ENCODE peak calls at places on chromosomes 1 and 21, in four cellular contexts. One of them, this sample, is unnamed.

GRCh38 chr1:75765697-75766355 is 20.2 kb upstream of the RABGGTB start:
- DNase-seq in AG20443: peak
- DNase-seq in EH: peak
- DNase-seq in lung microvascular endothelial cell: no peak
- DNase-seq in this sample: peak

GRCh38 chr1:151157067-151157531 is 650 bp downstream of the TNFAIP8L2 start:
- DNase-seq in lung microvascular endothelial cell: no peak
- DNase-seq in AG20443: no peak
- DNase-seq in EH: no peak
- DNase-seq in this sample: no peak

GRCh38 chr1:223393275-223394214 is at the start of gene CCDC185:
- DNase-seq in lung microvascular endothelial cell: no peak
- DNase-seq in AG20443: peak
- DNase-seq in EH: no peak
- DNase-seq in this sample: no peak

GRCh38 chr1:116954450-116954849 is 44.7 kb downstream of the PTGFRN start:
- DNase-seq in AG20443: no peak
- DNase-seq in lung microvascular endothelial cell: no peak
- DNase-seq in EH: no peak
- DNase-seq in this sample: no peak

GRCh38 chr1:234597894-234598293 is 12.1 kb downstream of the IRF2BP2 start:
- DNase-seq in lung microvascular endothelial cell: peak
- DNase-seq in EH: peak
- DNase-seq in AG20443: peak
- DNase-seq in this sample: peak

GRCh38 chr1:70486676-70487470 is 75.8 kb downstream of the CTH start:
- DNase-seq in EH: peak
- DNase-seq in AG20443: peak
- DNase-seq in lung microvascular endothelial cell: no peak
- DNase-seq in this sample: peak

GRCh38 chr1:107551491-107551890 is 410.7 kb downstream of the NTNG1 start:
- DNase-seq in lung microvascular endothelial cell: no peak
- DNase-seq in AG20443: peak
- DNase-seq in EH: no peak
- DNase-seq in this sample: no peak

GRCh38 chr1:2382621-2383361 is 8.6 kb downstream of the MORN1 start:
- DNase-seq in lung microvascular endothelial cell: peak
- DNase-seq in AG20443: peak
- DNase-seq in EH: peak
- DNase-seq in this sample: no peak

GRCh38 chr1:172537366-172537765 is 4.4 kb downstream of the SUCO start:
- DNase-seq in lung microvascular endothelial cell: no peak
- DNase-seq in EH: no peak
- DNase-seq in AG20443: no peak
- DNase-seq in this sample: no peak

GRCh38 chr1:115428262-115428661 is 90.2 kb upstream of the NGF start:
- DNase-seq in lung microvascular endothelial cell: no peak
- DNase-seq in AG20443: no peak
- DNase-seq in EH: peak
- DNase-seq in this sample: peak

GRCh38 chr1:84996846-84997666 is at the start of gene MCOLN2:
- DNase-seq in AG20443: peak
- DNase-seq in EH: peak
- DNase-seq in lung microvascular endothelial cell: no peak
- DNase-seq in this sample: no peak

GRCh38 chr1:203644661-203645510 is 18.3 kb downstream of the ATP2B4 start:
- DNase-seq in EH: peak
- DNase-seq in AG20443: peak
- DNase-seq in lung microvascular endothelial cell: peak
- DNase-seq in this sample: peak

GRCh38 chr1:6109688-6110087 is 64.0 kb downstream of the KCNAB2 start:
- DNase-seq in EH: no peak
- DNase-seq in lung microvascular endothelial cell: no peak
- DNase-seq in AG20443: no peak
- DNase-seq in this sample: no peak

GRCh38 chr1:27598902-27599528 is 4.9 kb downstream of the AHDC1 start:
- DNase-seq in lung microvascular endothelial cell: peak
- DNase-seq in AG20443: peak
- DNase-seq in EH: peak
- DNase-seq in this sample: peak

GRCh38 chr21:28018741-28019669 is 973.7 kb downstream of the LTN1 start:
- DNase-seq in lung microvascular endothelial cell: peak
- DNase-seq in EH: peak
- DNase-seq in AG20443: peak
- DNase-seq in this sample: peak

GRCh38 chr1:68229927-68230812 is 2.2 kb downstream of the WLS start:
- DNase-seq in lung microvascular endothelial cell: peak
- DNase-seq in AG20443: no peak
- DNase-seq in EH: no peak
- DNase-seq in this sample: no peak

GRCh38 chr1:10698726-10699469 is 97.5 kb downstream of the CASZ1 start:
- DNase-seq in AG20443: no peak
- DNase-seq in EH: no peak
- DNase-seq in lung microvascular endothelial cell: no peak
- DNase-seq in this sample: no peak

GRCh38 chr1:222464841-222465210 is 83.1 kb downstream of the HHIPL2 start:
- DNase-seq in EH: peak
- DNase-seq in AG20443: peak
- DNase-seq in lung microvascular endothelial cell: peak
- DNase-seq in this sample: peak

GRCh38 chr1:235423214-235423652 is 56.0 kb downstream of the TBCE start:
- DNase-seq in lung microvascular endothelial cell: no peak
- DNase-seq in EH: no peak
- DNase-seq in AG20443: no peak
- DNase-seq in this sample: no peak

GRCh38 chr1:63703661-63704060 is 70.2 kb upstream of the ROR1 start:
- DNase-seq in EH: no peak
- DNase-seq in lung microvascular endothelial cell: no peak
- DNase-seq in AG20443: no peak
- DNase-seq in this sample: no peak

GRCh38 chr1:6273380-6273891 is 12.5 kb upstream of the GPR153 start:
- DNase-seq in EH: peak
- DNase-seq in lung microvascular endothelial cell: peak
- DNase-seq in AG20443: no peak
- DNase-seq in this sample: peak

GRCh38 chr21:26810266-26810665 is 34.9 kb downstream of the ADAMTS1 start:
- DNase-seq in AG20443: no peak
- DNase-seq in lung microvascular endothelial cell: no peak
- DNase-seq in EH: no peak
- DNase-seq in this sample: no peak

GRCh38 chr1:9721606-9722377 is 70.3 kb downstream of the PIK3CD start:
- DNase-seq in AG20443: peak
- DNase-seq in EH: peak
- DNase-seq in lung microvascular endothelial cell: peak
- DNase-seq in this sample: no peak